ENCODE peak calls at places on chromosomes 12 and 14, in six cellular contexts. W is epithelial cell of esophagus, M is endodermal cell, N is hepatocyte, R is Calu3, X is astrocyte of the cerebellum. E is an unnamed sample.

GRCh38 chr12:113855998-113856397 is 110.1 kb downstream of the RBM19 start:
- DNase-seq in W (no peak), M (no peak), N (no peak), R (no peak), X (no peak), E (no peak)

GRCh38 chr14:22915886-22916521 is 2.9 kb downstream of the RBM23 start:
- DNase-seq in W (peak; percentile 29), M (no peak), N (no peak), R (no peak), X (no peak), E (no peak)

GRCh38 chr12:119412811-119413794 is 78.6 kb downstream of the CCDC60 start:
- DNase-seq in W (peak; percentile 55), M (peak; percentile 97), N (peak; percentile 80), R (peak; percentile 67), X (peak; percentile 37), E (peak; percentile 58)

GRCh38 chr14:53501361-53502320 is 348.5 kb upstream of the DDHD1 start:
- DNase-seq in W (peak; percentile 31), M (no peak), N (peak; percentile 21), R (no peak), X (no peak), E (no peak)

GRCh38 chr14:90049390-90049789 is 12.4 kb upstream of the KCNK13 start:
- DNase-seq in W (no peak), M (no peak), N (no peak), R (no peak), X (no peak), E (no peak)

GRCh38 chr12:116918464-116918863 is 7.7 kb downstream of the FBXW8 start:
- DNase-seq in W (no peak), M (no peak), N (no peak), R (no peak), X (no peak), E (no peak)

GRCh38 chr12:57576613-57577160 is 14.3 kb upstream of the PIP4K2C start:
- DNase-seq in W (peak; percentile 57), M (no peak), N (no peak), R (no peak), X (no peak), E (no peak)

GRCh38 chr12:19306366-19306765 is 132.9 kb upstream of the AEBP2 start:
- DNase-seq in W (no peak), M (no peak), N (no peak), R (no peak), X (no peak), E (no peak)

GRCh38 chr14:100533647-100534485 is 53.4 kb downstream of the BEGAIN start:
- DNase-seq in W (no peak), M (no peak), N (no peak), R (no peak), X (no peak), E (peak; percentile 13)

GRCh38 chr12:116635487-116635886 is 76.3 kb downstream of the MAP1LC3B2 start:
- DNase-seq in W (no peak), M (no peak), N (no peak), R (no peak), X (no peak), E (peak; percentile 34)

GRCh38 chr14:89349196-89350008 is 67.6 kb downstream of the FOXN3 start:
- DNase-seq in W (no peak), M (peak; percentile 73), N (peak; percentile 59), R (no peak), X (peak; percentile 28), E (no peak)

GRCh38 chr12:125336246-125336645 is 271.0 kb downstream of the AACS start:
- DNase-seq in W (no peak), M (no peak), N (no peak), R (no peak), X (no peak), E (no peak)

GRCh38 chr12:103965590-103966407 is at the start of gene TDG:
- DNase-seq in W (peak; percentile 99), M (peak; percentile 100), N (peak; percentile 99), R (peak; percentile 98), X (peak; percentile 98), E (peak; percentile 94)
- TF ChIP-seq CTCF in W (peak; percentile 35), M (peak; percentile 48), N (peak; percentile 28), R (no peak), X (peak; percentile 11), E (no peak)

GRCh38 chr14:32711103-32711680 is 227.5 kb upstream of the NPAS3 start:
- DNase-seq in W (peak; percentile 57), M (peak; percentile 63), N (peak; percentile 56), R (peak; percentile 32), X (peak; percentile 42), E (peak; percentile 34)
- TF ChIP-seq CTCF in W (peak; percentile 58), M (peak; percentile 83), N (peak; percentile 60), R (peak; percentile 39), X (peak; percentile 42), E (peak; percentile 60)

GRCh38 chr14:99524804-99525698 is 43.8 kb downstream of the CCNK start:
- DNase-seq in W (peak; percentile 60), M (peak; percentile 81), N (peak; percentile 69), R (peak; percentile 35), X (no peak), E (no peak)
- TF ChIP-seq CTCF in W (peak; percentile 44), M (peak; percentile 64), N (peak; percentile 43), R (no peak), X (peak; percentile 51), E (no peak)

GRCh38 chr14:93079865-93080403 is 35.8 kb downstream of the ITPK1 start:
- DNase-seq in W (no peak), M (no peak), N (no peak), R (no peak), X (no peak), E (no peak)

GRCh38 chr14:93078830-93079229 is 36.9 kb downstream of the ITPK1 start:
- DNase-seq in W (no peak), M (no peak), N (no peak), R (no peak), X (no peak), E (no peak)

GRCh38 chr14:93081875-93082570 is 33.7 kb downstream of the ITPK1 start:
- DNase-seq in W (no peak), M (no peak), N (no peak), R (no peak), X (no peak), E (no peak)

GRCh38 chr14:93076755-93077154 is 39.0 kb downstream of the ITPK1 start:
- DNase-seq in W (no peak), M (no peak), N (no peak), R (no peak), X (no peak), E (no peak)

GRCh38 chr14:93079321-93079720 is 36.4 kb downstream of the ITPK1 start:
- DNase-seq in W (no peak), M (no peak), N (no peak), R (no peak), X (no peak), E (no peak)
- TF ChIP-seq CTCF in W (no peak), M (peak; percentile 57), N (no peak), R (no peak), X (no peak), E (no peak)

GRCh38 chr12:45215419-45216296 is at the start of gene ANO6:
- DNase-seq in W (peak; percentile 91), M (peak; percentile 97), N (peak; percentile 94), R (peak; percentile 73), X (peak; percentile 68), E (peak; percentile 80)
- TF ChIP-seq CTCF in W (peak; percentile 28), M (no peak), N (peak; percentile 17), R (no peak), X (peak; percentile 37), E (peak; percentile 47)

GRCh38 chr14:91884664-91885063 is 17.3 kb upstream of the TC2N start:
- DNase-seq in W (no peak), M (peak; percentile 62), N (no peak), R (no peak), X (no peak), E (no peak)
- TF ChIP-seq CTCF in W (no peak), M (peak; percentile 35), N (no peak), R (no peak), X (no peak), E (no peak)

DNA sequence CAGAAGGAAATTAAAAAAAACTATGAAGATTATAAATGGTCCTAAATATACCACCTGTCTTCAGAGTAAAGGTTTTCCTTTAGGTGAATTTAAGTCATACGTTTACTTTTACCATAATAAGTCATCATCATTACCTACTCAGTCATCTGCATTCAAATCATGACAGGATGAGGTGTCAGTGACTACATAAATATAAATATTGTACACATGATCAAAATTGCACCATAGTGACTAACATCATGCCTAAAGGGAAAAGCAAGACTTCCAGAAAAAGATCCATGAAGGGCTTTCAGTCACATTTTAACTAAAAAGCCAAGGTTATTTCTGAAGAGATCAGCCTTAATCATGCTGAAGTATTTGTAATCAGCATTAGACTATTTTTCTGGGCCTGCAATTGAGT is 759.9 kb upstream of the FLRT2 start:
- DNase-seq in W (peak; percentile 83), M (no peak), N (no peak), R (no peak), X (no peak), E (no peak)
- TF ChIP-seq CTCF in W (no peak), M (no peak), N (no peak), R (no peak), X (no peak), E (no peak)

GRCh38 chr12:71456316-71456715 is 16.7 kb downstream of the LGR5 start:
- DNase-seq in W (no peak), M (no peak), N (no peak), R (no peak), X (no peak), E (no peak)

GRCh38 chr12:71447691-71448660 is 8.4 kb downstream of the LGR5 start:
- DNase-seq in W (no peak), M (no peak), N (no peak), R (no peak), X (peak; percentile 78), E (no peak)

GRCh38 chr12:71455028-71455737 is 15.6 kb downstream of the LGR5 start:
- DNase-seq in W (no peak), M (no peak), N (no peak), R (no peak), X (no peak), E (no peak)

GRCh38 chr12:71449373-71450070 is 9.9 kb downstream of the LGR5 start:
- DNase-seq in W (no peak), M (no peak), N (no peak), R (no peak), X (no peak), E (no peak)

DNA sequence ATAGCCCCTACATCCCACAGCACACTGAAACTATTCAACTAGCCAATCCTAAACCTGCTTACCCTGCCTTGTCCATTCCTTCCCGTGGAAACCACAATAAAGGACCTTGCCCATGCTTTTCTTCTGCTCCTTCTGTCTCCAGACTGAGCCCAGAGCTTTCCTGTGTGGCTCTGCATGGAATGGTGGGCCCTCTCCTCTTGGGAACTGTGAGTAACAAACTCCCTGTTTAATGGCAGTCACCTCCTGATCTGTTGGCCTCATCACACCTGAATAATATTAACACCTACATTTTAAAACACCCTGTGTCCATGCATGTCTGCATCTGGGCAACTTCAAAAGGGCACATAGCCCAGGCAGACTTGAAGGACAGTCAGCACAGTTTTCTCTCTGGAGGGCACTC is 12.4 kb downstream of the LGR5 start:
- DNase-seq in W (no peak), M (no peak), N (no peak), R (no peak), X (no peak), E (no peak)
- TF ChIP-seq CTCF in W (no peak), M (no peak), N (no peak), R (no peak), X (no peak), E (no peak)

E was measured in GM13977.